ENCODE peak calls at places on chromosome 13, in eight cellular contexts. D, U, W, C, X, N, K and F are unnamed samples.

GRCh38 chr13:114058051-114058867 is 74.2 kb downstream of the RASA3 start:
- DNase-seq in W (no peak), U (no peak), D (no peak), X (no peak), N (no peak), K (no peak), C (no peak), F (no peak)

GRCh38 chr13:40536443-40537113 is 129.9 kb downstream of the FOXO1 start:
- DNase-seq in D (no peak), C (no peak), N (no peak), K (peak; percentile 74), U (no peak), W (no peak), X (no peak), F (no peak)

GRCh38 chr13:94415484-94415883 is 64.0 kb downstream of the DCT start:
- DNase-seq in W (no peak), K (no peak), N (no peak), U (no peak), D (no peak), X (no peak), C (no peak), F (no peak)

GRCh38 chr13:77047649-77048343 is 20.8 kb upstream of the FBXL3 start:
- DNase-seq in X (no peak), D (no peak), W (no peak), K (no peak), C (no peak), U (no peak), N (no peak), F (no peak)

GRCh38 chr13:113862766-113863510 is 938 bp downstream of the GAS6 start:
- DNase-seq in D (no peak), K (peak; percentile 63), X (peak; percentile 81), N (peak; percentile 68), U (no peak), C (peak; percentile 62), W (no peak), F (no peak)

GRCh38 chr13:99028890-99029289 is 51.0 kb upstream of the DOCK9 start:
- DNase-seq in C (no peak), X (no peak), U (no peak), K (no peak), N (no peak), D (no peak), W (no peak), F (no peak)

GRCh38 chr13:73325351-73326214 is 266.8 kb downstream of the KLF5 start:
- DNase-seq in X (no peak), U (no peak), K (peak; percentile 70), N (no peak), C (peak; percentile 57), W (no peak), D (no peak), F (no peak)

GRCh38 chr13:64912141-64912540 is 2318.0 kb downstream of the PCDH9 start:
- DNase-seq in U (peak; percentile 23), K (no peak), W (no peak), D (no peak), C (peak; percentile 8), X (no peak), N (no peak), F (no peak)

GRCh38 chr13:40993987-40994386 is 25.1 kb downstream of the ELF1 start:
- DNase-seq in N (no peak), D (no peak), K (peak; percentile 83), X (no peak), W (no peak), C (peak; percentile 92), U (no peak), F (no peak)

GRCh38 chr13:94332360-94333040 is 147.0 kb downstream of the DCT start:
- DNase-seq in C (no peak), D (no peak), W (no peak), K (no peak), X (no peak), U (no peak), N (no peak), F (no peak)

GRCh38 chr13:79775830-79776229 is 294.9 kb downstream of the NDFIP2 start:
- DNase-seq in C (peak; percentile 30), K (peak; percentile 64), U (peak; percentile 47), X (peak; percentile 17), N (no peak), D (no peak), W (no peak), F (no peak)

DNA sequence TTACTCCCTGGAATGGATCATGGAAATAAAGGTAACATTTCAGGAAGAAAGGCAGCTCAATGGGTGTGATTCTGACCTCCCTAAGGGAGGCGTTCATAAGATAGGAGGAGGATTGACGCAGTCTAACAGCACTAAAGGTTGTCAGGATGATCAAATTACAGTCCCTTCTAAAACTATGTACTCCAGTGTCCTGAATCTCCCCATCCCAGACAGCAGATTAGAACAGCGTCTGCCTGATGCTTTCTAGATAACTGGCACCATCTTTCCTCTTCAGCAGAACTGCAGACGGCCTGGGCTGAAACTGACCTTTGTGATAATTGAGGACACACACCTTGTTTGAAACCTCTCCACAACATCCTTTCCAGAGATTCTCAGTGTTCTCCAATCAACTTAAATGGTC is 25.5 kb upstream of the SACS start:
- DNase-seq in U (no peak), X (no peak), N (no peak), K (no peak), D (no peak), W (no peak), C (no peak), F (no peak)
- H3K27ac ChIP-seq in U (no peak overlapping the region), X (no peak overlapping the region), N (no peak overlapping the region), K (no peak overlapping the region), D (no peak overlapping the region), W (no peak overlapping the region), C (no peak overlapping the region), F (no peak overlapping the region)

GRCh38 chr13:75366380-75367280 is 115.3 kb downstream of the TBC1D4 start:
- DNase-seq in X (no peak), N (no peak), D (no peak), W (no peak), C (no peak), K (no peak), U (no peak), F (no peak)
- TF ChIP-seq CTCF in X (no peak), N (no peak), D (no peak), W (no peak), C (no peak), K (no peak), U (peak; percentile 7), F (no peak)

DNA sequence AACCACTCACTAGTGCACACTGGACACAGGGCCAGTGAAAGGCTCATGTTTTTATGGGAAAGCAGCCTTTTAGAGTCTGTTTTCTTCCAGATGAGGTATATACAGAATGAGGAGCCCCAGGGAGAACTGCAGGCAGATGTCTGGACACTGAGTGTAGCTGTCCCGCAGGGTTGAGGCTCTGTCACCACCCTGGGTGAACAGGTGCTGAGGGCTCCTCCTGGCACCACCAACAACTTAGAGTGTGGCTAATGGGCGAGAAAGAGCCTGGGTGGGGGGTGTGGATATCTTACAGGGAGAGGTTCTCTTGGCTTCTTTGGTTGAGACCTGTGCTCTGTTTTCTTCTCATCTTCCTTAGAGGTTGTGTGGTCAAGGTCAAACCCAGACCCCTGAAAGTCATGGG is 202.1 kb upstream of the GPR12 start:
- DNase-seq in W (no peak), C (no peak), K (no peak), X (no peak), U (no peak), N (no peak), D (no peak), F (no peak)
- H3K27ac ChIP-seq in W (no peak overlapping the region), C (no peak overlapping the region), K (peak overlapping the region; percentile 77), X (no peak overlapping the region), U (no peak overlapping the region), N (peak overlapping the region; percentile 68), D (no peak overlapping the region), F (no peak overlapping the region)

GRCh38 chr13:112756081-112756480 is 66.2 kb downstream of the ATP11A start:
- DNase-seq in X (no peak), C (no peak), K (no peak), W (no peak), N (no peak), D (no peak), U (no peak), F (no peak)

GRCh38 chr13:112755331-112755730 is 65.5 kb downstream of the ATP11A start:
- DNase-seq in K (no peak), X (no peak), U (no peak), W (no peak), C (no peak), D (no peak), N (no peak), F (no peak)

GRCh38 chr13:112756967-112757758 is 67.3 kb downstream of the ATP11A start:
- DNase-seq in N (no peak), C (no peak), U (no peak), D (no peak), K (peak; percentile 39), X (peak; percentile 4), W (no peak), F (no peak)

GRCh38 chr13:112757759-112758086 is 67.9 kb downstream of the ATP11A start:
- DNase-seq in U (no peak), D (no peak), X (no peak), N (no peak), K (no peak), C (no peak), W (no peak), F (no peak)

GRCh38 chr13:112756511-112756966 is 66.7 kb downstream of the ATP11A start:
- DNase-seq in K (no peak), U (no peak), X (peak; percentile 4), D (no peak), N (no peak), W (no peak), C (no peak), F (no peak)
- TF ChIP-seq CTCF in K (no peak), U (no peak), X (no peak), D (no peak), N (no peak), W (no peak), C (no peak), F (no peak)

DNA sequence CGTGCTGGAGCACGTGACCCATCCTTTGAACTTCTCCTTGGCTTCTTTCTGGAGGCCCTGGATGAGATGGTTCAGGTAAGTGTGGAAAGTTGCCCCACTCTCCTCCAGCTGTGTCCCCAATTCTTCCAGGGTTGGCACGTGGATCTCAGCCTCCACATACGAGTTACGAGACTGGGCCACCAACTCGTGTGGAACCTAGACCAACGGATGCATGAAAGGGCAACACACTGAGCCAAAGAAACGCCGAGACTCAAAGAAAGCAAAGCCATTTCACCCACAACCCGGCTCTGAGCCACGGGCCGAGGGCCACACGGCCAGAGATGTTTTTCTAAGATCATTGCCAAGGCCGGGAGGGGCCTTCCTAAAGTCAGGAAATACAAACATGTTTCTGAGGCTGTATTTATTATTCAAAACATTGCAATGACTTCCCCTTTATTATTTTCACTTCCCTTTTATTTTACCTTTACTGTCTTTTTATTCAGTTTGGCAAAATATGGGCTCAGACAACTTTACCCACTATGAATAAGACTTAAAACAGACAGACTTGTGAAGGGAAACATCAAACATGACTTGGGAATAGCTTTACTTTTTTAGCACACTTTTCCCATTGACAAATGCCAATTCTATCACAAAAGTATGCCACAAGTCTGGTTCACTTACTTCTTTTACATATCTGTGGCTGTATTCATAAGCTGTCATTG is 94.6 kb downstream of the KL start:
- DNase-seq in D (no peak), W (no peak), N (peak; percentile 52), C (no peak), X (peak; percentile 61), U (no peak), K (no peak), F (no peak)
- H3K27ac ChIP-seq in D (peak overlapping the region; percentile 80), W (peak overlapping the region; percentile 68), N (peak overlapping the region; percentile 62), C (no peak overlapping the region), X (peak overlapping the region; percentile 47), U (peak overlapping the region; percentile 58), K (peak overlapping the region; percentile 25), F (no peak overlapping the region)